ENCODE peak calls at places on chromosome 20, in seven cellular contexts. Y is mesendoderm, P is IMR-90, F is H1, Q is neuronal stem cell, E is trophoblast cell, I is mesenchymal stem cell. V is an unnamed sample.

GRCh38 chr20:14401479-14402138 is 64.2 kb upstream of the FLRT3 start:
- DNase-seq in Q (peak), F (no peak), Y (no peak), I (no peak), E (no peak), P (no peak), V (no peak)

GRCh38 chr20:31681769-31682168 is 40.9 kb downstream of the BCL2L1 start:
- DNase-seq in I (no peak), P (no peak), Q (no peak), E (no peak), Y (no peak), F (no peak), V (no peak)

GRCh38 chr20:63969851-63970713 is at the start of gene ZNF512B:
- DNase-seq in I (peak), E (peak), P (peak), Q (no peak), F (peak), Y (peak), V (peak)

GRCh38 chr20:13458860-13459451 is 179.8 kb downstream of the TASP1 start:
- DNase-seq in P (peak), Q (peak), Y (peak), I (peak), E (peak), F (no peak), V (no peak)

GRCh38 chr20:48733296-48733790 is 94.5 kb downstream of the PREX1 start:
- DNase-seq in Y (peak), I (peak), Q (no peak), F (no peak), P (peak), E (no peak), V (no peak)

GRCh38 chr20:50066161-50066834 is 46.7 kb downstream of the UBE2V1 start:
- DNase-seq in E (peak), Y (no peak), Q (no peak), I (no peak), F (no peak), P (no peak), V (no peak)

GRCh38 chr20:22490287-22491187 is 93.8 kb downstream of the FOXA2 start:
- DNase-seq in Y (peak), Q (peak), P (no peak), F (peak), I (no peak), E (no peak), V (peak)

GRCh38 chr20:63747622-63748355 is 8.2 kb downstream of the SLC2A4RG start:
- DNase-seq in Y (no peak), P (no peak), I (no peak), F (no peak), E (no peak), Q (no peak), V (no peak)

GRCh38 chr20:62273421-62273820 is 29.4 kb upstream of the ADRM1 start:
- DNase-seq in E (no peak), Q (no peak), F (no peak), I (no peak), Y (no peak), P (no peak), V (no peak)

GRCh38 chr20:4195499-4195898 is 180.1 kb upstream of the RNF24 start:
- DNase-seq in I (peak), Y (peak), Q (no peak), P (peak), F (peak), E (no peak), V (peak)

GRCh38 chr20:36919715-36920333 is 31.7 kb downstream of the SAMHD1 start:
- DNase-seq in Q (peak), I (peak), P (peak), Y (peak), F (no peak), E (peak), V (no peak)

GRCh38 chr20:38275815-38276550 is 15.4 kb upstream of the KIAA1755 start:
- DNase-seq in I (peak), P (peak), F (no peak), Q (no peak), E (peak), Y (no peak), V (no peak)

GRCh38 chr20:43541214-43541613 is 17.6 kb upstream of the SGK2 start:
- DNase-seq in E (peak), F (no peak), P (peak), Y (no peak), Q (no peak), I (peak), V (no peak)

DNA sequence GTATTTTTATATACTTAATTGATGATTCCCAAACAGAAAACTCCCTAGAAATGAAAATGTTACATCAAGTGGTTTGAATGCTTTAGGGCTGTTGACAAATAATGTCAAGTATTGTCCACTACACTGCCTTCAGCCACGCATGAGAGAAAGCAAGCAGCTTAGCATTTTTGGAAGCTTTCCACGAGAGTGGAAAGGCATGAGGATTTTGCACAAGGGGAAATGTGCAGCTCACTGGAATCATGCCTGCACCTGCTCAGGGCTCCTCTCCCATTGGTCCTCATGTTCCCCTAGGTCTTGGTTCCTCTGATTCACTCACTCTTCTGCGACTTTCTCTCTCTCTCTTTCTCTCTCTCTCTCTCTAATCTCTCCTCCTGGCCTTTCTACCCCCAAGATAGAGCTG is 439.5 kb upstream of the CDH4 start:
- DNase-seq in I (no peak), E (no peak), Q (no peak), Y (no peak), F (no peak), P (no peak), V (no peak)
- H4K8ac ChIP-seq in I (no peak), E (no peak), Q (no peak), Y (no peak), F (no peak), P (no peak), V (no peak)

DNA sequence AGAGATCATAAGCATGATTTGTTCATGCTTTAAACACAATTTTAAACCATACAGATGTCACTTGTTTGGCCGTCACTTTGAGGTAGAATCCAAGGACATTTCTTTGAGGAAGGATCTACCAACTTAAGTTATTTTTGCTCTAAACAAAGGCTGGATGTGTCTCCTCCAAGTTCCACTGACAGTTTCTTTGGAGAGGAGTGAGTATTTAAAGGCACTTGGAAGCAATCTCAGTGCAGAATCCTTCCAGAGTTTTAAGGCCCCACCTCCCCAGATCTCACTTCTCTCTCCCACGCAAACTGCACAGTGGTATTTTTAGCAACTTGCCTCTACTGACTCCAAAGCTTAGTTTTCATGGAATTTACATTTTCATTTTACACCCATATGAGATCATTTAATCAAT is 110.0 kb downstream of the SYCP2 start:
- DNase-seq in Q (no peak), Y (no peak), F (no peak), E (no peak), I (no peak), P (no peak), V (no peak)
- H3K18ac ChIP-seq in Q (no peak), Y (no peak), F (no peak), E (no peak), I (no peak), P (no peak), V (no peak)

DNA sequence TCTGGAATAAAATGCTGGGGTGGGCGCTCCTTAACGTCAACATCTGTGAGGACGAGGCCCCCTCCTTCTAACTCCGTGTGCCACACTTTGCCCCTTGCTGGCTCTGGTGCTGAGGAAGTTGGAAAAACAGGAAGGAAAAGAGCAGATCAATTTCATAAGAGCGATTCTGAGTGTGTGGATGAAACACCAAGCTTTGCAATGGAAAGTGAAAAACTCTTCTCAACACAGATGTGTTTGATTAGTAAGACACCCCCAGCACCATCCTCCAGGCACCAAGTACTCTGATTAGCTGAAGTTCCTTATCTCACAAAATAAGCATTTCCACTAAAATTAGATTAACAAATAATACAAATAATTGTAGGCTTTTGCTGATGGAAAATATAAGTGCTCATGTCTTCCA is 447.1 kb downstream of the MAFB start:
- DNase-seq in Y (no peak), Q (no peak), I (no peak), E (no peak), P (no peak), F (no peak), V (no peak)
- H4K8ac ChIP-seq in Y (no peak), Q (no peak), I (no peak), E (no peak), P (no peak), F (no peak), V (no peak)

DNA sequence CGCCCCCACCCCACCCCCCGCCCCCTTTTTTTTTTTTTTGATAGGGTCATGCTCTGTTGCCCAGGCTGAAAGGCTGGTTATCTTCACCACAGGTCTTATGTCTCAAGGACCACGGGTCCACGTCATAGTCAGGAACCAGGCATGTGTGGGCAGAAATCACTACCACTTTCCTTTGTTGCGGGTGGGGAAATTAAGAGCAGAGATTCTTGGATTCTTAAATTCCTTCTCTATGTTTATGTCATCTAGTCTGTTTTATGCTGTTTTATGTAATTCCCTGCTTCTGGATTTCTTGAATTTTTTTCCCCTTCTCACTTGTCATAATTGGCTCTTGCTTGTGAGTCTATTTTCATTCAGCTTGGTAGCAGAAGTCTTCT is 25.8 kb upstream of the PLCG1 start:
- DNase-seq in P (no peak), I (no peak), Y (no peak), E (peak), Q (no peak), F (no peak), V (no peak)
- H3K18ac ChIP-seq in P (no peak), I (no peak), Y (no peak), E (no peak), Q (no peak), F (no peak), V (no peak)

GRCh38 chr20:8476023-8476422 is 344.0 kb downstream of the PLCB1 start:
- DNase-seq in F (no peak), Q (no peak), I (no peak), E (no peak), Y (no peak), P (peak), V (no peak)

GRCh38 chr20:8473459-8473858 is 341.4 kb downstream of the PLCB1 start:
- DNase-seq in Q (no peak), I (peak), Y (no peak), F (no peak), E (no peak), P (peak), V (no peak)

GRCh38 chr20:8474027-8474668 is 342.1 kb downstream of the PLCB1 start:
- DNase-seq in Q (no peak), F (no peak), I (no peak), Y (no peak), P (no peak), E (no peak), V (no peak)
- H4K8ac ChIP-seq in Q (no peak), F (no peak), I (no peak), Y (no peak), P (no peak), E (no peak), V (no peak)

GRCh38 chr20:21141825-21142224 is 15.9 kb downstream of the KIZ start:
- DNase-seq in Q (no peak), I (no peak), F (no peak), E (no peak), Y (no peak), P (no peak), V (no peak)
- H3K18ac ChIP-seq in Q (no peak), I (no peak), F (no peak), E (no peak), Y (no peak), P (no peak), V (no peak)

DNA sequence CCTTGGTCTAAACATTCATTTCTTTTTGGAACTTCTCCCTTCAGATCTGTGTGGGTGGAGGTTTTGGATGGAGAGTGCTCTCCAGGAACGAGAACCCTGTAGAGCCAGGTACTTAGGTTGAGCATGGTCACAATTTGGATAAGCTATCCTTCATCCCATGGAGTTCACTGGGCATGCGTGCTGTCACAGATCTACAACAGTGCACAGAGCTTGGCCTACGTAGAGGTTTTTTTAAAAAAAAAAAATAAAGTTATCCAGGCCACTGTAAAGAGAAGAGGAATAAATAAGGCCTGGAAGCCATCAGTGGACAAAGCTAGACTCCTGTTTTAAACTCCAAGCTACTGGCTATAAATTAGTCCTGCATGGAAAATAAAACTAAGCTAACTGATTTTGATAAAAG is 165.6 kb downstream of the SLC24A3 start:
- DNase-seq in I (no peak), P (no peak), E (no peak), F (no peak), Q (no peak), Y (no peak), V (no peak)
- H4K8ac ChIP-seq in I (no peak), P (no peak), E (no peak), F (no peak), Q (no peak), Y (no peak), V (no peak)